ENCODE peak calls at places on chromosomes 3 and 15, in eight cellular contexts. X, L, V, K, S, Z, C and A are unnamed samples.

GRCh38 chr3:72158639-72159005 is 373.7 kb upstream of the PROK2 start:
- DNase-seq in X (no peak), L (no peak), V (no peak), K (no peak), S (no peak), Z (no peak), C (no peak), A (no peak)

GRCh38 chr15:43514241-43515057 is 3.0 kb upstream of the MAP1A start:
- DNase-seq in X (peak; percentile 62), L (no peak), V (no peak), K (peak; percentile 87), S (no peak), Z (peak; percentile 59), C (peak; percentile 76), A (no peak)

GRCh38 chr3:40705663-40706062 is 180.9 kb downstream of the ZNF621 start:
- DNase-seq in X (no peak), L (no peak), V (no peak), K (no peak), S (no peak), Z (no peak), C (no peak), A (no peak)

GRCh38 chr3:117853923-117854322 is 1144.3 kb downstream of the TUSC7 start:
- DNase-seq in X (no peak), L (no peak), V (no peak), K (no peak), S (no peak), Z (no peak), C (no peak), A (no peak)

GRCh38 chr3:72665103-72665502 is 183.1 kb downstream of the SHQ1 start:
- DNase-seq in X (no peak), L (no peak), V (no peak), K (no peak), S (no peak), Z (no peak), C (no peak), A (no peak)

GRCh38 chr3:190056795-190057194 is 63.9 kb downstream of the P3H2 start:
- DNase-seq in X (no peak), L (no peak), V (no peak), K (no peak), S (no peak), Z (no peak), C (no peak), A (no peak)

GRCh38 chr15:35481992-35482391 is 64.0 kb downstream of the DPH6 start:
- DNase-seq in X (no peak), L (no peak), V (no peak), K (peak; percentile 16), S (no peak), Z (no peak), C (peak; percentile 46), A (no peak)

GRCh38 chr3:175149675-175150074 is 290.5 kb downstream of the NAALADL2 start:
- DNase-seq in X (peak; percentile 22), L (no peak), V (no peak), K (no peak), S (peak; percentile 32), Z (no peak), C (no peak), A (peak; percentile 26)

DNA sequence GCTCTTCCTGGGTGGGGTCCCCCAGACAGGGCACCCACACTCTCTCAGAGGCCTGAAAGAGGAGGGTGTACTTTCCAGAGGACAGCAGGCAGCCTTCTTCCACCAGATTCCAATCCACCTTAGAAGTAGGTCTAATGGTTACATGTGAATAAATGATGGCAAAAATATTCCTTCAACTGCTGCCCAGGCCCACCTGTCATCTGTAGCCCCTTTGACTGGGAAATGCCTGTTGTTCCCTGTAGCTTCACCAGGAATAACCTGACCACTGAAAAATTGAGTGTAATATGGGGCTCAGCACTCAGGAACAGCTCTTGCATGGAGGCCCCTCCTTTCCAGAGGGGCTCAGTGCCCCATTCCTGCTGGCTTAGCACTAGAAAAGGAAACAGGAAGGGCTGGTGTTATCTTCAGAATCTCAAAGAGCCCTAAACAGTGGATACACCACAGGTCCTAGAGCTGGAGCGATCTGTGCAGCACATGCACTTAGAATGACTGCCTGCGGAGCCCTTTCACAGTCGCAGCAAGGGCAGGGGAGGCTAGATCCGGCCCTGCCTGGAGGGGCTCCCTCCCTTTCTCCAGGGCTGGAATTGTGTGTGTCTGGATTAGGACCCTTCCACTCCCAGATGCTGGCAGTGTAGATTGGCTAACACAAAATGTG is 32.1 kb downstream of the SLC22A14 start:
- DNase-seq in X (peak; percentile 15), L (no peak), V (no peak), K (peak; percentile 7), S (no peak), Z (no peak), C (no peak), A (no peak)
- H3K4me3 ChIP-seq in X (no peak overlapping the region), L (no peak overlapping the region), V (no peak overlapping the region), K (no peak overlapping the region), S (no peak overlapping the region), Z (no peak overlapping the region), C (no peak overlapping the region), A (no peak overlapping the region)

GRCh38 chr3:115084686-115085085 is 62.4 kb downstream of the ZBTB20 start:
- DNase-seq in X (no peak), L (no peak), V (no peak), K (no peak), S (no peak), Z (no peak), C (no peak), A (no peak)

GRCh38 chr3:115081444-115081843 is 65.6 kb downstream of the ZBTB20 start:
- DNase-seq in X (no peak), L (no peak), V (no peak), K (no peak), S (no peak), Z (no peak), C (no peak), A (no peak)

GRCh38 chr3:115085197-115085865 is 61.8 kb downstream of the ZBTB20 start:
- DNase-seq in X (peak; percentile 11), L (no peak), V (no peak), K (peak; percentile 57), S (no peak), Z (no peak), C (no peak), A (no peak)

GRCh38 chr3:115087512-115087911 is 59.6 kb downstream of the ZBTB20 start:
- DNase-seq in X (no peak), L (no peak), V (no peak), K (no peak), S (no peak), Z (no peak), C (no peak), A (no peak)

DNA sequence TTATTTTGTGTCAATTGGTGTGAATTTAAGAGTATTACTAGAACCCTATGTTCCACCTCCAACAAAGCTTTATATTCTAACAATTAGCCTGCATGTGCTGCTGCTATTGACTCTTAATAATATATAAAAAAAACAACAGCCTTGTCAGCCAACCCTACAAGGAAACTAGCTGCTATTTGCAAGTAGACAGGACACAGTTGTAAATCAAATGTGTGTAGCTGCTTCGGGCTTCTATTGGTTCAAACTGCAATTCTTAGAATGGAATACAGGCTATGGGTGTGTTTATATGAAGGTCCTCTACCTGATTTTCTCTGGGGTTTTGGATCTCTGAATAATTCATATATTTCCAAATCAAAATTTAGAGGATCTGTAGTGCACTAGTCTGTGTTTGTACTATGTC is 60.7 kb downstream of the ZBTB20 start:
- DNase-seq in X (no peak), L (no peak), V (no peak), K (no peak), S (no peak), Z (no peak), C (no peak), A (no peak)
- H3K27ac ChIP-seq in X (no peak overlapping the region), L (no peak overlapping the region), V (no peak overlapping the region), K (no peak overlapping the region), S (no peak overlapping the region), Z (no peak overlapping the region), C (no peak overlapping the region), A (no peak overlapping the region)

DNA sequence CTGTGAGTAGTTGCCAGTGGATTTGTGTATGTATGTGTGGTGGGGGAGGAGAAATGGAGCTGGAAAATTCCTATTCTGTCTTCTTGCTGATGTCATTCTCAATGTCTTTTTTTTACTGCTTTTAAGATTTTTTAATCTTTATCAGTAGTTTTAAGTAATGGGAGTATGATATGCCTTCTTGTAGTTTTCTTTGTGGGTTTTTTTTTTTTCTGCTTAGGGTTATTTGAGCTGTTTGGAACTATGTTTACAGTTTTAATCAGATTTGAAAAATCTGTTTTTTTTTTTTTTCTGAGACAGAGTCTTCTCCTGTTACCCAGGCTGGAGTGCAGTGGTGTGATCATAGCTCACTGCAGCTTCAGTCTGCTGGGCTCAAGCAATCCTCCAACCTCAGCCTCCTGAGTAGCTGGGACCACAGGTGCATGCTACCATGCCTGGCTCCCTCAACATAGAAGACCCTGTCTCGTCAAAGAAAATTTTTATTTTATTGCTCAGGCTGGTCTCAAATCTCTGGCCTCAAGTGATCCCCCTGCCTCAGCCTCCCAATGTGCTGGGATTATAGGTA is 37.1 kb downstream of the RPL39L start:
- DNase-seq in X (no peak), L (no peak), V (no peak), K (no peak), S (no peak), Z (no peak), C (no peak), A (no peak)
- H3K4me3 ChIP-seq in X (no peak overlapping the region), L (peak overlapping the region; percentile 14), V (peak overlapping the region; percentile 35), K (no peak overlapping the region), S (peak overlapping the region; percentile 5), Z (peak overlapping the region; percentile 31), C (no peak overlapping the region), A (peak overlapping the region; percentile 3)

GRCh38 chr3:114743746-114744145 is 403.3 kb downstream of the ZBTB20 start:
- DNase-seq in X (no peak), L (no peak), V (no peak), K (no peak), S (no peak), Z (no peak), C (no peak), A (no peak)
- H3K27ac ChIP-seq in X (no peak overlapping the region), L (no peak overlapping the region), V (no peak overlapping the region), K (no peak overlapping the region), S (no peak overlapping the region), Z (no peak overlapping the region), C (no peak overlapping the region), A (no peak overlapping the region)

GRCh38 chr3:48555231-48555948 is 1.2 kb downstream of the PFKFB4 start:
- DNase-seq in X (peak; percentile 36), L (no peak), V (no peak), K (no peak), S (no peak), Z (no peak), C (no peak), A (peak; percentile 15)
- H3K4me3 ChIP-seq in X (peak overlapping the region; percentile 80), L (no peak overlapping the region), V (no peak overlapping the region), K (peak overlapping the region; percentile 73), S (no peak overlapping the region), Z (no peak overlapping the region), C (peak overlapping the region; percentile 82), A (peak overlapping the region; percentile 48)

GRCh38 chr15:40043927-40044716 is 5.1 kb upstream of the SRP14 start:
- DNase-seq in X (no peak), L (no peak), V (no peak), K (no peak), S (no peak), Z (no peak), C (no peak), A (no peak)
- H3K27ac ChIP-seq in X (no peak overlapping the region), L (peak overlapping the region; percentile 7), V (no peak overlapping the region), K (no peak overlapping the region), S (peak overlapping the region; percentile 65), Z (peak overlapping the region; percentile 38), C (no peak overlapping the region), A (no peak overlapping the region)